ENCODE peak calls at places on chromosomes 7 and 10, in eight cellular contexts. L is posterior cingulate gyrus; B is OCI-M1; V is A549; D is effector memory CD8-positive, alpha-beta T cell; T is cardiac fibroblast; Q is ELR; H is HepG2. F is an unnamed sample.

GRCh38 chr7:35975851-35976454 is 175.1 kb downstream of the SEPTIN7 start:
- DNase-seq in T (peak; percentile 89), V (no peak), H (peak; percentile 68), L (no peak), B (peak; percentile 80), D (peak; percentile 62), Q (peak; percentile 80), F (peak; percentile 69)

GRCh38 chr10:118983263-118983662 is 46.3 kb upstream of the NANOS1 start:
- DNase-seq in Q (no peak), L (no peak), H (peak; percentile 19), B (peak; percentile 51), D (no peak), V (no peak), T (peak; percentile 13), F (peak; percentile 44)

GRCh38 chr10:26215923-26216576 is 524 bp upstream of the GAD2 start:
- DNase-seq in Q (no peak), B (no peak), D (no peak), V (peak; percentile 25), H (no peak), T (peak; percentile 7), L (peak; percentile 82), F (no peak)

GRCh38 chr10:89613582-89613981 is 31.5 kb downstream of the PANK1 start:
- DNase-seq in B (no peak), D (no peak), T (no peak), V (no peak), Q (no peak), H (no peak), L (no peak), F (no peak)

GRCh38 chr10:89242340-89242680 is 9.3 kb downstream of the LIPA start:
- DNase-seq in H (peak; percentile 57), V (no peak), T (no peak), Q (no peak), D (no peak), B (no peak), L (no peak), F (no peak)

GRCh38 chr10:50517626-50518025 is 106.1 kb downstream of the SGMS1 start:
- DNase-seq in H (no peak), D (no peak), Q (no peak), B (no peak), L (no peak), T (no peak), V (no peak), F (no peak)

GRCh38 chr10:125531470-125531869 is 151.5 kb downstream of the TEX36 start:
- DNase-seq in B (no peak), L (peak; percentile 86), T (no peak), H (no peak), D (no peak), V (no peak), Q (no peak), F (peak; percentile 9)

GRCh38 chr10:121497513-121497912 is 100.7 kb downstream of the FGFR2 start:
- DNase-seq in D (no peak), V (no peak), Q (no peak), L (no peak), B (no peak), T (no peak), H (no peak), F (no peak)

GRCh38 chr10:37572206-37572605 is 285.2 kb downstream of the ZNF248 start:
- DNase-seq in H (no peak), L (no peak), Q (no peak), V (no peak), T (no peak), D (no peak), B (peak; percentile 7), F (no peak)

GRCh38 chr7:135853499-135853898 is 104.9 kb upstream of the FAM180A start:
- DNase-seq in L (no peak), V (no peak), T (no peak), B (no peak), D (no peak), Q (peak; percentile 7), H (no peak), F (no peak)

GRCh38 chr7:134512271-134512670 is 15.1 kb upstream of the AKR1B10 start:
- DNase-seq in H (no peak), L (no peak), V (no peak), Q (no peak), T (no peak), D (no peak), B (no peak), F (no peak)

GRCh38 chr10:74585231-74586087 is 240.9 kb upstream of the KAT6B start:
- DNase-seq in T (peak; percentile 28), V (no peak), D (peak; percentile 24), Q (no peak), H (no peak), L (peak; percentile 82), B (no peak), F (peak; percentile 10)

GRCh38 chr10:48330269-48330668 is 23.8 kb downstream of the MAPK8 start:
- DNase-seq in H (no peak), Q (no peak), V (no peak), D (no peak), B (no peak), L (no peak), T (peak; percentile 70), F (peak; percentile 36)

GRCh38 chr10:125004571-125005311 is 62.8 kb downstream of the ZRANB1 start:
- DNase-seq in T (no peak), B (no peak), D (no peak), Q (no peak), H (no peak), V (no peak), L (peak; percentile 81), F (no peak)

GRCh38 chr7:13830604-13830915 is 158.9 kb downstream of the ETV1 start:
- DNase-seq in T (peak; percentile 51), D (no peak), L (no peak), B (no peak), Q (no peak), H (no peak), V (no peak), F (no peak)

GRCh38 chr7:86966920-86967319 is 92.5 kb downstream of the ELAPOR2 start:
- DNase-seq in V (no peak), T (no peak), B (no peak), D (no peak), L (no peak), H (no peak), Q (no peak), F (no peak)

GRCh38 chr10:86400705-86401587 is 34.4 kb upstream of the GRID1 start:
- DNase-seq in H (peak; percentile 27), Q (peak; percentile 64), D (peak; percentile 57), L (peak; percentile 92), B (no peak), T (peak; percentile 38), V (peak; percentile 68), F (peak; percentile 21)

GRCh38 chr10:35940067-35940989 is 298.2 kb upstream of the FZD8 start:
- DNase-seq in Q (no peak), B (no peak), L (no peak), V (no peak), H (no peak), D (no peak), T (peak; percentile 32), F (peak; percentile 14)

GRCh38 chr10:69392481-69393000 is 24.2 kb downstream of the TACR2 start:
- DNase-seq in L (peak; percentile 97), Q (peak; percentile 90), H (peak; percentile 69), B (peak; percentile 91), D (peak; percentile 80), V (peak; percentile 85), T (peak; percentile 89), F (peak; percentile 71)

GRCh38 chr7:20383351-20383750 is 52.7 kb downstream of the ITGB8 start:
- DNase-seq in B (no peak), Q (no peak), D (no peak), T (no peak), L (no peak), V (no peak), H (no peak), F (no peak)

GRCh38 chr10:48480397-48481374 is 124.2 kb downstream of the ARHGAP22 start:
- DNase-seq in Q (no peak), B (peak; percentile 88), V (no peak), H (no peak), D (no peak), L (no peak), T (peak; percentile 29), F (no peak)

GRCh38 chr10:7170626-7171322 is 240.1 kb downstream of the SFMBT2 start:
- DNase-seq in V (no peak), T (no peak), Q (no peak), L (no peak), B (no peak), D (no peak), H (no peak), F (no peak)

GRCh38 chr10:115001506-115002381 is 63.7 kb downstream of the TRUB1 start:
- DNase-seq in Q (no peak), H (no peak), D (no peak), B (no peak), L (peak; percentile 84), T (peak; percentile 21), V (no peak), F (peak; percentile 56)

GRCh38 chr7:70183278-70183677 is 585.0 kb downstream of the AUTS2 start:
- DNase-seq in V (no peak), H (no peak), B (no peak), D (no peak), T (no peak), Q (no peak), L (no peak), F (no peak)

GRCh38 chr10:129332476-129332875 is 134.6 kb upstream of the MGMT start:
- DNase-seq in B (peak; percentile 17), V (no peak), H (no peak), T (peak; percentile 57), L (no peak), D (no peak), Q (no peak), F (no peak)

GRCh38 chr10:114825513-114826253 is 4.1 kb downstream of the FHIP2A start:
- DNase-seq in T (peak; percentile 77), V (no peak), H (no peak), B (no peak), Q (peak; percentile 67), D (no peak), L (no peak), F (peak; percentile 95)

GRCh38 chr10:102462512-102463054 is 11.2 kb upstream of the C10orf95 start:
- DNase-seq in T (no peak), Q (no peak), H (no peak), L (no peak), D (no peak), B (no peak), V (no peak), F (no peak)

GRCh38 chr10:48516878-48517277 is 88.0 kb downstream of the ARHGAP22 start:
- DNase-seq in H (no peak), B (no peak), D (no peak), L (no peak), Q (no peak), V (no peak), T (no peak), F (no peak)

GRCh38 chr10:48589266-48589665 is 15.6 kb downstream of the ARHGAP22 start:
- DNase-seq in B (no peak), H (no peak), D (no peak), T (peak; percentile 84), V (no peak), Q (peak; percentile 67), L (no peak), F (peak; percentile 99)

GRCh38 chr7:124686543-124687161 is 78.9 kb downstream of the GPR37 start:
- DNase-seq in V (no peak), T (no peak), Q (no peak), D (no peak), B (no peak), H (no peak), L (no peak), F (no peak)

GRCh38 chr7:36875794-36876193 is 151.5 kb upstream of the AOAH start:
- DNase-seq in Q (no peak), L (no peak), V (no peak), H (no peak), B (no peak), D (no peak), T (no peak), F (no peak)

GRCh38 chr10:63593576-63593975 is 72.4 kb downstream of the REEP3 start:
- DNase-seq in L (no peak), V (no peak), H (no peak), B (no peak), Q (no peak), T (peak; percentile 77), D (no peak), F (no peak)

GRCh38 chr10:63438506-63439498 is 27.0 kb downstream of the JMJD1C start:
- DNase-seq in T (peak; percentile 34), H (no peak), Q (no peak), V (no peak), D (no peak), L (no peak), B (no peak), F (no peak)

GRCh38 chr10:101495324-101495925 is 92.6 kb downstream of the POLL start:
- DNase-seq in L (no peak), B (peak; percentile 80), D (no peak), H (peak; percentile 36), T (peak; percentile 26), V (no peak), Q (peak; percentile 24), F (peak; percentile 7)

F was measured in LHCN-M2.